ENCODE peak calls at places on chromosome X, in eight cellular contexts. M is WERI-Rb-1, C is left colon, T is OCI-LY7, X is A172, O is RWPE1, L is brain microvascular endothelial cell, P is amniotic stem cell. E is an unnamed sample.
A peak's percentile ranks its signal among the peaks of the same experiment; 100 is the strongest.

GRCh38 chrX:10111364-10112148 is 45.2 kb upstream of the CLCN4 start:
- DNase-seq in L (no peak), C (peak; percentile 48), P (no peak), M (no peak), X (no peak), T (peak; percentile 89), O (no peak), E (peak; percentile 71)

GRCh38 chrX:129769467-129770154 is 10.1 kb upstream of the SASH3 start:
- DNase-seq in X (no peak), P (no peak), O (no peak), T (peak; percentile 96), L (no peak), C (peak; percentile 43), M (no peak), E (no peak)

GRCh38 chrX:99172958-99173357 is 1237.1 kb downstream of the PCDH19 start:
- DNase-seq in T (no peak), M (no peak), L (no peak), C (no peak), X (no peak), P (no peak), O (no peak), E (no peak)

GRCh38 chrX:42248226-42248625 is 324.9 kb upstream of the CASK start:
- DNase-seq in C (no peak), P (no peak), O (no peak), T (no peak), X (no peak), M (no peak), L (no peak), E (no peak)

GRCh38 chrX:133190877-133191738 is 27.0 kb downstream of the TFDP3 start:
- DNase-seq in L (no peak), T (no peak), C (no peak), O (no peak), P (no peak), M (no peak), X (no peak), E (no peak)

GRCh38 chrX:57417827-57418226 is 131.3 kb downstream of the FAAH2 start:
- DNase-seq in P (no peak), M (no peak), L (no peak), X (no peak), T (no peak), O (no peak), C (no peak), E (no peak)

GRCh38 chrX:85326234-85327059 is 53.0 kb downstream of the POF1B start:
- DNase-seq in P (no peak), L (no peak), C (peak; percentile 21), O (no peak), X (no peak), M (no peak), T (no peak), E (no peak)

GRCh38 chrX:121103381-121103780 is 56.0 kb downstream of the GLUD2 start:
- DNase-seq in C (no peak), P (no peak), M (no peak), T (no peak), O (no peak), X (no peak), L (no peak), E (no peak)

GRCh38 chrX:16975233-16975632 is 28.8 kb downstream of the REPS2 start:
- DNase-seq in C (no peak), O (no peak), M (no peak), X (no peak), T (no peak), L (no peak), P (no peak), E (no peak)

GRCh38 chrX:79369871-79370270 is 2.7 kb upstream of the ITM2A start:
- DNase-seq in X (no peak), T (no peak), M (no peak), P (no peak), C (no peak), O (no peak), L (no peak), E (no peak)

GRCh38 chrX:20653070-20653469 is 386.4 kb upstream of the RPS6KA3 start:
- DNase-seq in C (no peak), P (no peak), M (no peak), T (no peak), X (no peak), L (no peak), O (no peak), E (no peak)

GRCh38 chrX:100830547-100830946 is 10.4 kb downstream of the CSTF2 start:
- DNase-seq in P (no peak), X (no peak), O (no peak), C (no peak), M (no peak), T (no peak), L (no peak), E (no peak)

GRCh38 chrX:103565752-103566151 is 19.6 kb upstream of the TCEAL4 start:
- DNase-seq in L (peak; percentile 33), X (peak; percentile 23), T (no peak), O (no peak), P (peak; percentile 1), M (no peak), C (no peak), E (no peak)

GRCh38 chrX:55342533-55343501 is 78.1 kb upstream of the PAGE3 start:
- DNase-seq in X (peak; percentile 1), T (peak; percentile 33), L (no peak), O (peak; percentile 13), P (no peak), C (no peak), M (peak; percentile 28), E (peak; percentile 41)

GRCh38 chrX:141632124-141632523 is 42.6 kb downstream of the SPANXA2 start:
- DNase-seq in O (peak; percentile 0), T (no peak), M (no peak), X (no peak), P (no peak), C (no peak), L (no peak), E (no peak)

GRCh38 chrX:12901486-12901885 is 4.9 kb upstream of the TLR8 start:
- DNase-seq in X (peak; percentile 63), M (peak; percentile 58), O (peak; percentile 62), T (peak; percentile 70), C (peak; percentile 49), P (peak; percentile 3), L (peak; percentile 40), E (peak; percentile 59)

GRCh38 chrX:120145295-120145925 is 13.0 kb upstream of the RHOXF2 start:
- DNase-seq in T (no peak), L (no peak), M (no peak), X (no peak), C (no peak), O (no peak), P (no peak), E (no peak)

GRCh38 chrX:150255441-150256296 is 107.4 kb upstream of the MAMLD1 start:
- DNase-seq in C (no peak), P (no peak), M (no peak), O (no peak), T (no peak), L (no peak), X (no peak), E (no peak)

GRCh38 chrX:12771445-12772069 is 19.7 kb upstream of the PRPS2 start:
- DNase-seq in C (peak; percentile 42), L (peak; percentile 13), P (no peak), T (peak; percentile 45), O (no peak), M (peak; percentile 59), X (no peak), E (peak; percentile 40)

GRCh38 chrX:123834116-123834515 is 25.7 kb upstream of the XIAP start:
- DNase-seq in O (no peak), M (peak; percentile 77), T (no peak), P (no peak), L (no peak), C (no peak), X (no peak), E (no peak)

GRCh38 chrX:130974323-130974722 is 71.3 kb upstream of the ENOX2 start:
- DNase-seq in L (peak; percentile 45), P (no peak), T (no peak), X (peak; percentile 11), C (no peak), O (no peak), M (no peak), E (no peak)

GRCh38 chrX:13666836-13667235 is 13.9 kb downstream of the TCEANC start:
- DNase-seq in L (no peak), X (no peak), O (no peak), T (no peak), C (no peak), P (no peak), M (no peak), E (peak; percentile 76)

GRCh38 chrX:112852850-112853249 is 12.2 kb upstream of the AMOT start:
- DNase-seq in P (no peak), T (no peak), M (no peak), L (no peak), C (no peak), O (no peak), X (no peak), E (no peak)

GRCh38 chrX:45322382-45322781 is 121.7 kb upstream of the DIPK2B start:
- DNase-seq in L (peak; percentile 61), O (peak; percentile 26), M (peak; percentile 18), P (peak; percentile 78), X (peak; percentile 77), T (peak; percentile 2), C (peak; percentile 30), E (peak; percentile 59)

GRCh38 chrX:146278381-146278780 is 460.8 kb downstream of the SLITRK2 start:
- DNase-seq in C (no peak), M (peak; percentile 23), X (peak; percentile 4), O (no peak), P (no peak), L (no peak), T (no peak), E (peak; percentile 12)

GRCh38 chrX:1792636-1793035 is 177.8 kb downstream of the ASMT start:
- DNase-seq in L (no peak), T (no peak), C (no peak), O (no peak), M (no peak), P (no peak), X (no peak), E (no peak)

GRCh38 chrX:9851890-9852289 is 65.7 kb downstream of the SHROOM2 start:
- DNase-seq in O (no peak), X (no peak), T (no peak), C (no peak), L (no peak), M (no peak), P (no peak), E (no peak)

GRCh38 chrX:147779173-147779572 is 132.5 kb upstream of the FMR1 start:
- DNase-seq in X (no peak), O (no peak), T (no peak), M (no peak), C (no peak), P (no peak), L (no peak), E (no peak)

GRCh38 chrX:150688911-150689451 is 4.2 kb upstream of the MTMR1 start:
- DNase-seq in M (no peak), X (peak; percentile 89), P (peak; percentile 70), T (no peak), O (peak; percentile 70), C (no peak), L (peak; percentile 91), E (no peak)

GRCh38 chrX:48972214-48973164 is 845 bp upstream of the KCND1 start:
- DNase-seq in P (no peak), C (peak; percentile 38), X (peak; percentile 32), O (no peak), L (peak; percentile 37), T (no peak), M (peak; percentile 63), E (peak; percentile 48)

GRCh38 chrX:103210056-103210455 is 4.9 kb upstream of the BEX4 start:
- DNase-seq in P (no peak), L (no peak), T (no peak), C (no peak), O (no peak), X (no peak), M (no peak), E (no peak)

GRCh38 chrX:69285401-69285871 is 120.2 kb upstream of the PJA1 start:
- DNase-seq in L (no peak), T (no peak), O (no peak), P (no peak), X (no peak), M (no peak), C (peak; percentile 39), E (no peak)

GRCh38 chrX:63424063-63424462 is 72.9 kb upstream of the SPIN4 start:
- DNase-seq in M (no peak), T (no peak), P (no peak), C (no peak), L (no peak), X (peak; percentile 3), O (peak; percentile 58), E (no peak)

GRCh38 chrX:31293409-31293808 is 221.6 kb upstream of the FTHL17 start:
- DNase-seq in C (no peak), X (no peak), L (no peak), T (peak; percentile 41), M (no peak), O (no peak), P (no peak), E (no peak)

E was measured in adrenal gland.